ENCODE peak calls at places on chromosome 12, in nine cellular contexts. J, N, B, H, T, R, Z, C and M are unnamed samples.

GRCh38 chr12:91021076-91021475 is 16.3 kb upstream of the EPYC start:
- DNase-seq in J (no peak), N (no peak), B (no peak), H (no peak), T (no peak), R (no peak), Z (no peak), C (no peak), M (no peak)

GRCh38 chr12:109994262-109995175 is 1.6 kb downstream of the GIT2 start:
- DNase-seq in J (no peak), N (no peak), B (peak), H (no peak), T (no peak), R (no peak), Z (no peak), C (peak), M (no peak)

GRCh38 chr12:124940393-124941169 is 26.1 kb upstream of the UBC start:
- DNase-seq in J (peak), N (no peak), B (no peak), H (peak), T (no peak), R (peak), Z (no peak), C (peak), M (no peak)

GRCh38 chr12:54148560-54149439 is 40.0 kb downstream of the SMUG1 start:
- DNase-seq in J (no peak), N (no peak), B (no peak), H (no peak), T (no peak), R (no peak), Z (no peak), C (no peak), M (no peak)

GRCh38 chr12:107027304-107028053 is 40.5 kb upstream of the MTERF2 start:
- DNase-seq in J (peak), N (peak), B (peak), H (peak), T (peak), R (no peak), Z (no peak), C (no peak), M (peak)

GRCh38 chr12:123966596-123966995 is 6.0 kb downstream of the CCDC92 start:
- DNase-seq in J (no peak), N (peak), B (no peak), H (peak), T (no peak), R (no peak), Z (no peak), C (no peak), M (no peak)

GRCh38 chr12:132449565-132450390 is 40.2 kb upstream of the FBRSL1 start:
- DNase-seq in J (no peak), N (no peak), B (no peak), H (no peak), T (no peak), R (no peak), Z (no peak), C (peak), M (no peak)

GRCh38 chr12:51863363-51863920 is 14.9 kb upstream of the FIGNL2 start:
- DNase-seq in J (no peak), N (no peak), B (no peak), H (no peak), T (no peak), R (no peak), Z (no peak), C (no peak), M (no peak)

GRCh38 chr12:64461634-64462414 is 9.9 kb downstream of the TBK1 start:
- DNase-seq in J (no peak), N (peak), B (peak), H (peak), T (peak), R (no peak), Z (no peak), C (no peak), M (no peak)

GRCh38 chr12:46477541-46477940 is 105.0 kb upstream of the SLC38A2 start:
- DNase-seq in J (no peak), N (no peak), B (no peak), H (no peak), T (no peak), R (no peak), Z (no peak), C (no peak), M (no peak)

GRCh38 chr12:57479376-57480115 is at the start of gene ARHGAP9:
- DNase-seq in J (peak), N (no peak), B (no peak), H (no peak), T (no peak), R (no peak), Z (no peak), C (peak), M (no peak)

GRCh38 chr12:11973396-11973795 is 97.3 kb upstream of the BCL2L14 start:
- DNase-seq in J (no peak), N (no peak), B (no peak), H (no peak), T (no peak), R (no peak), Z (no peak), C (no peak), M (no peak)

GRCh38 chr12:15856097-15856982 is 25.8 kb upstream of the STRAP start:
- DNase-seq in J (peak), N (no peak), B (peak), H (peak), T (peak), R (no peak), Z (peak), C (peak), M (peak)

GRCh38 chr12:49580572-49581535 is 12.9 kb upstream of the MCRS1 start:
- DNase-seq in J (peak), N (peak), B (peak), H (peak), T (peak), R (peak), Z (peak), C (peak), M (peak)

GRCh38 chr12:47817272-47818006 is 2.3 kb downstream of the HDAC7 start:
- DNase-seq in J (no peak), N (no peak), B (peak), H (no peak), T (no peak), R (peak), Z (no peak), C (no peak), M (no peak)

GRCh38 chr12:92363295-92364146 is 217.9 kb upstream of the BTG1 start:
- DNase-seq in J (peak), N (no peak), B (no peak), H (peak), T (no peak), R (peak), Z (no peak), C (peak), M (peak)

GRCh38 chr12:79174656-79175055 is 310.1 kb downstream of the SYT1 start:
- DNase-seq in J (no peak), N (no peak), B (peak), H (peak), T (peak), R (no peak), Z (peak), C (peak), M (peak)

GRCh38 chr12:91058821-91059220 is 997 bp upstream of the KERA start:
- DNase-seq in J (no peak), N (no peak), B (no peak), H (peak), T (no peak), R (no peak), Z (no peak), C (no peak), M (no peak)

GRCh38 chr12:13744566-13744965 is 236.8 kb downstream of the GRIN2B start:
- DNase-seq in J (no peak), N (no peak), B (no peak), H (no peak), T (no peak), R (no peak), Z (no peak), C (no peak), M (no peak)

GRCh38 chr12:88351121-88351520 is 209.0 kb downstream of the TMTC3 start:
- DNase-seq in J (no peak), N (no peak), B (no peak), H (no peak), T (no peak), R (no peak), Z (no peak), C (no peak), M (no peak)